ENCODE peak calls at places on chromosomes 2 and 18, in five cellular contexts. Z is GM23338; J is fibroblast of mammary gland; T is body of pancreas; N is activated effector memory CD4-positive, alpha-beta T cell treated with Interleukin-2 at 50 U/mL for 16 hours. M is an unnamed sample.

GRCh38 chr2:141392517-141393213 is 738.2 kb downstream of the LRP1B start:
- DNase-seq in Z (no peak), J (peak; percentile 5), T (no peak), N (no peak), M (no peak)

GRCh38 chr2:237868631-237869356 is 9.4 kb downstream of the RAMP1 start:
- DNase-seq in Z (no peak), J (peak; percentile 78), T (no peak), N (no peak), M (no peak)

GRCh38 chr2:28567076-28567471 is 71.2 kb downstream of the PLB1 start:
- DNase-seq in Z (peak; percentile 65), J (no peak), T (no peak), N (no peak), M (no peak)

GRCh38 chr2:128562471-128563347 is 244.0 kb upstream of the HS6ST1 start:
- DNase-seq in Z (no peak), J (peak; percentile 58), T (no peak), N (no peak), M (no peak)

GRCh38 chr2:224982910-224983688 is 59.2 kb downstream of the DOCK10 start:
- DNase-seq in Z (peak; percentile 5), J (peak; percentile 91), T (no peak), N (peak; percentile 18), M (no peak)

GRCh38 chr2:75221872-75222271 is 22.6 kb upstream of the TACR1 start:
- DNase-seq in Z (no peak), J (peak; percentile 87), T (no peak), N (no peak), M (no peak)

GRCh38 chr18:79975043-79975442 is 10.6 kb downstream of the HSBP1L1 start:
- DNase-seq in Z (no peak), J (no peak), T (no peak), N (no peak), M (no peak)

GRCh38 chr2:71901466-71901865 is 246.2 kb downstream of the CYP26B1 start:
- DNase-seq in Z (no peak), J (no peak), T (no peak), N (no peak), M (no peak)

GRCh38 chr2:223585691-223586090 is 16.5 kb downstream of the SCG2 start:
- DNase-seq in Z (no peak), J (peak; percentile 76), T (no peak), N (no peak), M (no peak)

GRCh38 chr2:129144082-129144791 is 825.6 kb upstream of the HS6ST1 start:
- DNase-seq in Z (no peak), J (no peak), T (no peak), N (no peak), M (no peak)

GRCh38 chr2:234444888-234445287 is 52.0 kb downstream of the ARL4C start:
- DNase-seq in Z (no peak), J (peak; percentile 59), T (no peak), N (peak; percentile 31), M (no peak)

GRCh38 chr2:48855142-48855541 is 99.6 kb upstream of the LHCGR start:
- DNase-seq in Z (no peak), J (no peak), T (no peak), N (no peak), M (no peak)

GRCh38 chr2:96136123-96136720 is 2.1 kb downstream of the ASTL start:
- DNase-seq in Z (no peak), J (no peak), T (no peak), N (no peak), M (no peak)

GRCh38 chr2:195257979-195258378 is 399.0 kb upstream of the SLC39A10 start:
- DNase-seq in Z (no peak), J (no peak), T (no peak), N (no peak), M (no peak)

GRCh38 chr2:69902213-69902922 is 8.6 kb downstream of the SNRNP27 start:
- DNase-seq in Z (no peak), J (no peak), T (no peak), N (no peak), M (no peak)

GRCh38 chr2:30373881-30374302 is 73.2 kb upstream of the LCLAT1 start:
- DNase-seq in Z (no peak), J (peak; percentile 78), T (no peak), N (no peak), M (no peak)

GRCh38 chr2:231068525-231069222 is 12.0 kb downstream of the PSMD1 start:
- DNase-seq in Z (no peak), J (peak; percentile 56), T (no peak), N (no peak), M (no peak)

GRCh38 chr2:236971131-236971850 is 114.4 kb upstream of the COPS8 start:
- DNase-seq in Z (no peak), J (peak; percentile 56), T (no peak), N (no peak), M (no peak)

GRCh38 chr2:229713371-229714079 is 830 bp downstream of the DNER start:
- DNase-seq in Z (peak; percentile 75), J (no peak), T (no peak), N (no peak), M (peak; percentile 71)

GRCh38 chr2:197453914-197454398 is 604 bp downstream of the COQ10B start:
- DNase-seq in Z (no peak), J (peak; percentile 95), T (peak; percentile 83), N (no peak), M (peak; percentile 89)

GRCh38 chr2:174779361-174779928 is 15.2 kb upstream of the CHRNA1 start:
- DNase-seq in Z (no peak), J (peak; percentile 66), T (no peak), N (no peak), M (no peak)

GRCh38 chr2:25068193-25068592 is 26.3 kb downstream of the EFR3B start:
- DNase-seq in Z (no peak), J (no peak), T (no peak), N (no peak), M (no peak)

M was measured in posterior cingulate gyrus.